ENCODE peak calls at places on chromosomes 7 and 10, in nine cellular contexts. E is NCI-H1092; R is T-helper 17 cell; S is stimulated activated naive B cell treated with anti-CD40 and anti-IgM and Interleukin-4, amounts not matched to agents 10 μg/mL and 1 μg/mL and 100 μg/mL, for 72 hours; C is endothelial cell of umbilical vein; G is CD4-positive, CD25-positive, alpha-beta regulatory T cell; N is activated CD8-positive, alpha-beta memory T cell treated with anti-CD3 and anti-CD28 coated beads for 48 hours; P is GM20000; A is skeletal muscle cell. K is an unnamed sample.

GRCh38 chr10:97464226-97464625 is 18.3 kb downstream of the ZDHHC16 start:
- DNase-seq in E (no peak), R (no peak), S (no peak), C (peak), G (no peak), N (no peak), P (no peak), A (no peak), K (no peak)

GRCh38 chr7:129713544-129713943 is 102.0 kb downstream of the NRF1 start:
- DNase-seq in E (peak), R (no peak), S (no peak), C (peak), G (no peak), N (no peak), P (no peak), A (no peak), K (no peak)

GRCh38 chr10:83908506-83908905 is 230.8 kb upstream of the GHITM start:
- DNase-seq in E (no peak), R (no peak), S (no peak), C (no peak), G (no peak), N (no peak), P (no peak), A (no peak), K (no peak)

GRCh38 chr7:23277359-23277989 is 21.7 kb upstream of the MALSU1 start:
- DNase-seq in E (peak), R (no peak), S (peak), C (peak), G (peak), N (no peak), P (peak), A (no peak), K (peak)

GRCh38 chr10:48518926-48519730 is 85.7 kb downstream of the ARHGAP22 start:
- DNase-seq in E (no peak), R (no peak), S (no peak), C (no peak), G (peak), N (no peak), P (no peak), A (no peak), K (no peak)

GRCh38 chr7:32115831-32116230 is 45.6 kb upstream of the PDE1C start:
- DNase-seq in E (no peak), R (no peak), S (no peak), C (no peak), G (no peak), N (no peak), P (no peak), A (no peak), K (no peak)

GRCh38 chr10:96512524-96512991 is 1.2 kb downstream of the TLL2 start:
- DNase-seq in E (no peak), R (no peak), S (no peak), C (peak), G (peak), N (no peak), P (peak), A (no peak), K (peak)

GRCh38 chr7:24980695-24981543 is 941 bp upstream of the OSBPL3 start:
- DNase-seq in E (peak), R (no peak), S (peak), C (peak), G (peak), N (peak), P (peak), A (no peak), K (peak)

GRCh38 chr7:75817112-75817511 is 3.5 kb upstream of the CCL24 start:
- DNase-seq in E (no peak), R (no peak), S (no peak), C (no peak), G (no peak), N (no peak), P (no peak), A (no peak), K (no peak)

GRCh38 chr10:110860576-110861241 is 11.0 kb upstream of the PDCD4 start:
- DNase-seq in E (no peak), R (no peak), S (no peak), C (no peak), G (peak), N (no peak), P (no peak), A (no peak), K (peak)

GRCh38 chr10:24556746-24557742 is 166.6 kb downstream of the ARHGAP21 start:
- DNase-seq in E (no peak), R (no peak), S (no peak), C (peak), G (peak), N (no peak), P (peak), A (peak), K (peak)

GRCh38 chr7:67723591-67723990 is 727.0 kb downstream of the TYW1 start:
- DNase-seq in E (no peak), R (no peak), S (no peak), C (no peak), G (no peak), N (no peak), P (no peak), A (no peak), K (no peak)

GRCh38 chr10:133258066-133258817 is 18.4 kb downstream of the ADAM8 start:
- DNase-seq in E (no peak), R (no peak), S (peak), C (no peak), G (peak), N (no peak), P (no peak), A (no peak), K (peak)

GRCh38 chr7:125611582-125611981 is 682.0 kb upstream of the POT1 start:
- DNase-seq in E (no peak), R (no peak), S (no peak), C (no peak), G (no peak), N (no peak), P (no peak), A (no peak), K (no peak)

GRCh38 chr10:4073912-4074311 is 288.9 kb upstream of the KLF6 start:
- DNase-seq in E (no peak), R (no peak), S (no peak), C (peak), G (no peak), N (no peak), P (no peak), A (peak), K (no peak)

K was measured in OCI-LY7.